ENCODE peak calls at places on chromosomes 6 and 20, in seven cellular contexts. I is HCT116, G is mucosa of descending colon, T is IMR-90, X is cardiac muscle cell, L is ovary, C is pancreas. V is an unnamed sample.

GRCh38 chr6:53793318-53793975 is 1.4 kb upstream of the LRRC1 start:
- DNase-seq in X (peak; percentile 68), I (peak; percentile 68), G (peak; percentile 71), C (peak; percentile 72), T (peak; percentile 61), L (peak; percentile 28), V (peak; percentile 70)

GRCh38 chr20:41717464-41717863 is 99.3 kb upstream of the CHD6 start:
- DNase-seq in C (no peak), L (no peak), X (peak; percentile 44), T (no peak), G (no peak), I (no peak), V (no peak)

GRCh38 chr6:23522751-23523527 is 603.1 kb upstream of the NRSN1 start:
- DNase-seq in T (no peak), L (no peak), G (no peak), X (no peak), I (no peak), C (no peak), V (no peak)

GRCh38 chr6:107869871-107870270 is 45.8 kb upstream of the SCML4 start:
- DNase-seq in L (no peak), C (no peak), T (no peak), X (no peak), I (no peak), G (no peak), V (no peak)

GRCh38 chr6:7763896-7764295 is 38.0 kb downstream of the BMP6 start:
- DNase-seq in L (no peak), T (no peak), I (no peak), X (no peak), G (no peak), C (no peak), V (no peak)

GRCh38 chr6:157135691-157136090 is 187.6 kb downstream of the TMEM242 start:
- DNase-seq in L (no peak), G (no peak), T (peak; percentile 54), X (no peak), I (no peak), C (no peak), V (no peak)

GRCh38 chr6:18262812-18263560 is 1.3 kb downstream of the DEK start:
- DNase-seq in I (no peak), L (no peak), X (peak; percentile 10), C (no peak), G (no peak), T (peak; percentile 9), V (no peak)

GRCh38 chr6:37311666-37312473 is 41.9 kb upstream of the RNF8 start:
- DNase-seq in L (no peak), X (peak; percentile 60), T (peak; percentile 83), I (no peak), G (no peak), C (no peak), V (no peak)

GRCh38 chr6:116564296-116564695 is 7.0 kb upstream of the RWDD1 start:
- DNase-seq in I (no peak), T (peak; percentile 43), C (no peak), L (no peak), G (no peak), X (no peak), V (no peak)

GRCh38 chr6:64376394-64376793 is 740.8 kb downstream of the PHF3 start:
- DNase-seq in L (no peak), X (no peak), I (no peak), T (no peak), G (no peak), C (no peak), V (no peak)

GRCh38 chr20:20441259-20441658 is 73.4 kb downstream of the INSM1 start:
- DNase-seq in L (no peak), X (no peak), T (no peak), G (peak; percentile 36), I (no peak), C (no peak), V (no peak)

GRCh38 chr6:167910652-167911051 is 83.9 kb downstream of the AFDN start:
- DNase-seq in C (no peak), L (no peak), I (no peak), T (no peak), X (no peak), G (no peak), V (no peak)

GRCh38 chr6:158939255-158940170 is 60.5 kb downstream of the RSPH3 start:
- DNase-seq in T (no peak), L (no peak), C (no peak), I (no peak), X (no peak), G (peak; percentile 72), V (peak; percentile 68)

GRCh38 chr6:12761376-12762115 is 45.0 kb downstream of the PHACTR1 start:
- DNase-seq in I (no peak), T (no peak), X (peak; percentile 80), L (no peak), C (no peak), G (no peak), V (no peak)

GRCh38 chr6:77650098-77650663 is 2.7 kb upstream of the MEI4 start:
- DNase-seq in X (peak; percentile 18), L (no peak), T (no peak), I (no peak), C (peak; percentile 90), G (no peak), V (peak; percentile 67)

GRCh38 chr6:54441687-54442248 is 133.5 kb downstream of the TINAG start:
- DNase-seq in G (no peak), C (no peak), I (no peak), X (no peak), L (no peak), T (no peak), V (no peak)

GRCh38 chr6:29494131-29494530 is 6.4 kb upstream of the MAS1L start:
- DNase-seq in X (no peak), T (no peak), L (no peak), G (no peak), C (no peak), I (no peak), V (no peak)

GRCh38 chr6:52534966-52535390 is 41.9 kb downstream of the TRAM2 start:
- DNase-seq in L (no peak), X (no peak), T (no peak), G (no peak), C (no peak), I (no peak), V (no peak)

GRCh38 chr20:1595333-1595732 is 24.5 kb downstream of the SIRPB1 start:
- DNase-seq in G (no peak), X (no peak), I (no peak), T (no peak), L (no peak), C (no peak), V (no peak)

GRCh38 chr6:26033942-26034354 is 53.3 kb upstream of the HFE start:
- DNase-seq in G (peak; percentile 62), L (peak; percentile 56), X (no peak), C (no peak), I (no peak), T (no peak), V (no peak)

GRCh38 chr20:52783769-52784168 is 188.4 kb upstream of the TSHZ2 start:
- DNase-seq in L (no peak), G (no peak), X (peak; percentile 27), I (no peak), C (no peak), T (no peak), V (no peak)

GRCh38 chr6:136526196-136526930 is 23.9 kb downstream of the MAP7 start:
- DNase-seq in G (peak; percentile 45), X (peak; percentile 81), L (peak; percentile 25), I (no peak), C (peak; percentile 19), T (peak; percentile 63), V (peak; percentile 76)

GRCh38 chr6:86031713-86032112 is 389.0 kb upstream of the SYNCRIP start:
- DNase-seq in C (no peak), T (no peak), X (no peak), I (no peak), G (no peak), L (peak; percentile 12), V (no peak)

GRCh38 chr20:49937023-49937929 is 1.1 kb downstream of the RNF114 start:
- DNase-seq in G (peak; percentile 45), T (no peak), C (no peak), X (no peak), I (no peak), L (no peak), V (peak; percentile 60)

GRCh38 chr20:7449269-7449668 is 491.0 kb downstream of the HAO1 start:
- DNase-seq in T (no peak), G (no peak), L (no peak), C (no peak), X (no peak), I (no peak), V (no peak)

GRCh38 chr20:47117325-47117724 is 222.7 kb downstream of the EYA2 start:
- DNase-seq in C (no peak), T (no peak), G (no peak), L (no peak), X (no peak), I (no peak), V (no peak)

GRCh38 chr6:101085327-101085726 is 204.2 kb upstream of the ASCC3 start:
- DNase-seq in L (no peak), G (no peak), C (no peak), T (no peak), X (peak; percentile 82), I (no peak), V (no peak)

GRCh38 chr6:126063512-126064146 is 77.3 kb downstream of the TRMT11 start:
- DNase-seq in L (no peak), I (no peak), X (no peak), T (peak; percentile 88), G (no peak), C (no peak), V (no peak)

GRCh38 chr6:151627689-151628444 is 134.1 kb downstream of the CCDC170 start:
- DNase-seq in T (no peak), I (peak; percentile 51), X (no peak), L (no peak), C (no peak), G (no peak), V (no peak)

GRCh38 chr20:4814696-4815252 is 93.1 kb downstream of the PRND start:
- DNase-seq in C (no peak), X (no peak), I (no peak), G (peak; percentile 53), T (no peak), L (no peak), V (peak; percentile 73)
- H3K4me3 ChIP-seq in C (no peak overlapping the region), X (no peak overlapping the region), I (no peak overlapping the region), G (no peak overlapping the region), T (no peak overlapping the region), L (no peak overlapping the region), V (peak overlapping the region; percentile 32)

GRCh38 chr6:3288711-3289663 is 30.2 kb downstream of the PSMG4 start:
- DNase-seq in I (no peak), G (peak; percentile 19), X (no peak), C (no peak), T (no peak), L (no peak), V (no peak)
- H3K36me3 ChIP-seq in I (no peaks in the 10 kb centered on the region), G (no peaks in the 10 kb centered on the region), X (no peaks in the 10 kb centered on the region), C (no peaks in the 10 kb centered on the region), T (no peaks in the 10 kb centered on the region), L (no peaks in the 10 kb centered on the region), V (peaks cover 2% of the 10 kb centered on the region)

GRCh38 chr6:32127409-32127716 is 683 bp downstream of the ATF6B start:
- DNase-seq in L (no peak), I (no peak), T (no peak), C (no peak), G (no peak), X (no peak), V (no peak)
- H3K4me3 ChIP-seq in L (peak overlapping the region; percentile 93), I (peak overlapping the region; percentile 94), T (peak overlapping the region; percentile 81), C (peak overlapping the region; percentile 74), G (peak overlapping the region; percentile 80), X (peak overlapping the region; percentile 57), V (peak overlapping the region; percentile 71)

GRCh38 chr6:128290221-128290620 is 230.2 kb downstream of the PTPRK start:
- DNase-seq in T (no peak), C (no peak), X (no peak), G (no peak), I (no peak), L (no peak), V (no peak)

GRCh38 chr6:128295670-128296069 is 224.7 kb downstream of the PTPRK start:
- DNase-seq in C (no peak), I (no peak), G (no peak), X (no peak), L (no peak), T (no peak), V (no peak)
- H3K36me3 ChIP-seq in C (no peaks in the 10 kb centered on the region), I (no peaks in the 10 kb centered on the region), G (no peaks in the 10 kb centered on the region), X (no peaks in the 10 kb centered on the region), L (no peaks in the 10 kb centered on the region), T (no peaks in the 10 kb centered on the region), V (no peaks in the 10 kb centered on the region)

V was measured in upper lobe of right lung.